ENCODE peak calls at places on chromosome 20, in ten cellular contexts. E is RCC 7860; V is stimulated activated CD8-positive, alpha-beta memory T cell treated with anti-CD3 and anti-CD28 coated beads, Interleukin-2, amount 100 ng/mL, for 1 hour; Q is hypothalamus; L is non-pigmented ciliary epithelial cell; P is mesenteric fat pad; F is effector CD4-positive, alpha-beta T cell; W is activated CD4-positive, alpha-beta T cell treated with anti-CD3 and anti-CD28 coated beads for 36 hours; H is HEK293T; G is pancreas. U is an unnamed sample.

GRCh38 chr20:2657241-2657640 is 4.8 kb downstream of the NOP56 start:
- DNase-seq in E (no peak), V (no peak), Q (no peak), L (no peak), P (no peak), F (no peak), W (no peak), H (no peak), G (no peak), U (no peak)

GRCh38 chr20:46354207-46354555 is 45.9 kb upstream of the CDH22 start:
- DNase-seq in E (no peak), V (no peak), Q (no peak), L (no peak), P (no peak), F (no peak), W (no peak), H (no peak), G (no peak), U (no peak)

GRCh38 chr20:50141811-50142561 is 11.5 kb downstream of the PEDS1 start:
- DNase-seq in E (no peak), V (no peak), Q (no peak), L (no peak), P (no peak), F (no peak), W (no peak), H (no peak), G (no peak), U (no peak)

GRCh38 chr20:45306431-45306982 is at the start of gene RBPJL:
- DNase-seq in E (no peak), V (no peak), Q (no peak), L (no peak), P (no peak), F (peak), W (peak), H (no peak), G (peak), U (no peak)

GRCh38 chr20:52219441-52219840 is 27.9 kb upstream of the ZFP64 start:
- DNase-seq in E (no peak), V (no peak), Q (no peak), L (no peak), P (no peak), F (no peak), W (peak), H (no peak), G (no peak), U (peak)

GRCh38 chr20:346640-347316 is at the start of gene NRSN2:
- DNase-seq in E (peak), V (no peak), Q (peak), L (no peak), P (no peak), F (no peak), W (peak), H (peak), G (peak), U (no peak)

GRCh38 chr20:47703748-47704147 is 81.5 kb downstream of the SULF2 start:
- DNase-seq in E (no peak), V (no peak), Q (no peak), L (no peak), P (no peak), F (no peak), W (no peak), H (no peak), G (no peak), U (no peak)

GRCh38 chr20:63056236-63057132 is 49.7 kb upstream of the BHLHE23 start:
- DNase-seq in E (no peak), V (no peak), Q (no peak), L (no peak), P (peak), F (peak), W (peak), H (peak), G (peak), U (no peak)

GRCh38 chr20:45968801-45969711 is 2.9 kb downstream of the ZNF335 start:
- DNase-seq in E (peak), V (no peak), Q (no peak), L (no peak), P (peak), F (no peak), W (no peak), H (no peak), G (no peak), U (no peak)

GRCh38 chr20:46599227-46599987 is 49.0 kb upstream of the OCSTAMP start:
- DNase-seq in E (no peak), V (no peak), Q (no peak), L (no peak), P (no peak), F (no peak), W (no peak), H (no peak), G (no peak), U (no peak)

GRCh38 chr20:41287327-41287726 is 30.2 kb downstream of the ZHX3 start:
- DNase-seq in E (peak), V (no peak), Q (no peak), L (peak), P (no peak), F (no peak), W (peak), H (no peak), G (no peak), U (no peak)

GRCh38 chr20:10179574-10180298 is 38.9 kb upstream of the SNAP25 start:
- DNase-seq in E (no peak), V (no peak), Q (no peak), L (no peak), P (no peak), F (no peak), W (no peak), H (peak), G (no peak), U (peak)

GRCh38 chr20:58715709-58716475 is 23.3 kb downstream of the NPEPL1 start:
- DNase-seq in E (no peak), V (no peak), Q (no peak), L (no peak), P (peak), F (no peak), W (peak), H (no peak), G (peak), U (no peak)

GRCh38 chr20:36225666-36226065 is 10.6 kb upstream of the AAR2 start:
- DNase-seq in E (no peak), V (no peak), Q (no peak), L (no peak), P (no peak), F (no peak), W (no peak), H (no peak), G (no peak), U (no peak)

GRCh38 chr20:37567671-37568588 is 40.3 kb upstream of the BLCAP start:
- DNase-seq in E (no peak), V (no peak), Q (no peak), L (no peak), P (peak), F (no peak), W (no peak), H (peak), G (no peak), U (no peak)

GRCh38 chr20:63453029-63453523 is 19.4 kb downstream of the KCNQ2 start:
- DNase-seq in E (no peak), V (no peak), Q (no peak), L (no peak), P (no peak), F (no peak), W (peak), H (no peak), G (no peak), U (peak)

GRCh38 chr20:21571841-21572690 is 58.2 kb upstream of the NKX2-2 start:
- DNase-seq in E (no peak), V (no peak), Q (no peak), L (no peak), P (no peak), F (no peak), W (peak), H (peak), G (no peak), U (peak)

GRCh38 chr20:56748476-56749377 is 119.6 kb downstream of the TFAP2C start:
- DNase-seq in E (no peak), V (no peak), Q (no peak), L (no peak), P (no peak), F (no peak), W (no peak), H (no peak), G (no peak), U (no peak)

GRCh38 chr20:37283530-37284195 is 5.8 kb upstream of the MANBAL start:
- DNase-seq in E (no peak), V (no peak), Q (no peak), L (no peak), P (no peak), F (no peak), W (no peak), H (no peak), G (no peak), U (no peak)

GRCh38 chr20:61447950-61448349 is 195.9 kb downstream of the CDH4 start:
- DNase-seq in E (no peak), V (no peak), Q (no peak), L (no peak), P (no peak), F (no peak), W (no peak), H (no peak), G (no peak), U (no peak)

GRCh38 chr20:54103762-54104600 is 33.6 kb upstream of the BCAS1 start:
- DNase-seq in E (no peak), V (no peak), Q (no peak), L (no peak), P (no peak), F (no peak), W (no peak), H (no peak), G (no peak), U (no peak)

GRCh38 chr20:41046716-41047115 is 18.1 kb downstream of the TOP1 start:
- DNase-seq in E (no peak), V (no peak), Q (no peak), L (no peak), P (no peak), F (no peak), W (peak), H (no peak), G (no peak), U (no peak)

U was measured in NCI-H460.